ENCODE peak calls at places on chromosome 9, in six cellular contexts. I is CD8-positive, alpha-beta memory T cell; U is fibroblast of lung; S is sigmoid colon; G is uterus; T is keratinocyte. Y is an unnamed sample. For H3K4me1, the result is how much of the 10 kb centered on the place peaks cover.

GRCh38 chr9:113578877-113579269 is 115.3 kb downstream of the RGS3 start:
- DNase-seq in U (peak), I (peak), S (no peak), T (no peak), G (no peak), Y (peak)

GRCh38 chr9:117160254-117160653 is 254.6 kb downstream of the ASTN2 start:
- DNase-seq in U (no peak), I (no peak), S (no peak), G (no peak), T (no peak), Y (no peak)

GRCh38 chr9:99712214-99712613 is 109.5 kb upstream of the NR4A3 start:
- DNase-seq in G (no peak), S (no peak), U (no peak), T (no peak), I (no peak), Y (no peak)

GRCh38 chr9:134645607-134646365 is 4.2 kb downstream of the COL5A1 start:
- DNase-seq in U (no peak), G (no peak), I (no peak), S (no peak), T (no peak), Y (no peak)

GRCh38 chr9:87665516-87665915 is 60.4 kb upstream of the CTSL start:
- DNase-seq in I (no peak), S (no peak), U (no peak), G (no peak), T (no peak), Y (no peak)

GRCh38 chr9:123763910-123764588 is 165.9 kb downstream of the DENND1A start:
- DNase-seq in I (no peak), T (no peak), S (no peak), G (no peak), U (peak), Y (peak)

GRCh38 chr9:13904311-13904710 is 409.6 kb downstream of the NFIB start:
- DNase-seq in T (no peak), I (no peak), U (peak), S (no peak), G (no peak), Y (no peak)

GRCh38 chr9:91750343-91750742 is 199.7 kb downstream of the ROR2 start:
- DNase-seq in I (no peak), S (no peak), G (no peak), U (no peak), T (no peak), Y (no peak)

GRCh38 chr9:129682381-129682780 is 16.9 kb downstream of the PRRX2 start:
- DNase-seq in T (no peak), U (no peak), S (no peak), G (no peak), I (no peak), Y (no peak)

GRCh38 chr9:100579665-100580064 is 1.8 kb downstream of the CAVIN4 start:
- DNase-seq in G (no peak), I (no peak), T (no peak), U (peak), S (no peak), Y (no peak)

GRCh38 chr9:655875-656274 is 185.6 kb upstream of the DMRT1 start:
- DNase-seq in G (peak), I (no peak), S (peak), U (peak), T (no peak), Y (peak)
- H3K4me1 ChIP-seq in G (under half), I (under half), S (under half), U (under half), T (under half), Y (under half)

DNA sequence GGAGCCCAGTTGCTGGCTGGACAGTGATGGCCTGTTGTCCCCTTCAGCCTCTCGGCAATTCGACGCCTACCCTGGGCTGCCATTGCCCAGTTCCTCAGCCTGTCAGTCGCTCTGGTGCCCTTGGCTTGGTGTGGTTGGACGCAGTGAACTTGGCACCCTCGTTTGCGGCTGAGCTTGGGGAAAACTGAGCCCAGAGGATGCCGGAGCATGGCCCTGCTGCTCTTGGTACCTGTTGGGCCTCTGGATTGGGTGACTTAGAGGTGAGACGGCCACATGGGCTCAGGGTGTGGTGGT is 16.5 kb downstream of the WNK2 start:
- DNase-seq in I (no peak), S (no peak), G (no peak), T (no peak), U (no peak), Y (no peak)
- H3K4me1 ChIP-seq in I (under half), S (half or more), G (under half), T (under half), U (under half), Y (under half)

DNA sequence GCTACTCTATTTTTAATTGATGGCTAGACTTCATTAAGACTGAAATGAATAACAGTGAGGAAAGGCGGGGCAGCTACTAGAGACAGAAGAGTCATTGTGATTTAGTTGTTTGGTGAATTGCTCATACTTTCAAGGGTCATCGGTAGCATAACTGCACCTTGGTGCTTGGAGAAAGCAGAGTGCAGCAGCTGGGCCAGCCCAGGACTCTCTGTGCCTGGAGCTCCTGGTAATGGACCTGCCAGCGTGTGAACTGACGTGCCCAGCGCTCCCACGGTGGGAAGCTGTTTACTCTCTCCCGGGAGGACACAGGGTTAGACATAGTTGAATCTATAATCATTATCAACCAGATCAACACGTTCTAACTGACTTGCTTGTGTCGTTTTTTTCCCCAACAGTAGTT is 42.9 kb downstream of the LURAP1L start:
- DNase-seq in G (no peak), I (no peak), S (peak), T (peak), U (peak), Y (peak)
- H3K4me1 ChIP-seq in G (under half), I (under half), S (half or more), T (under half), U (under half), Y (under half)

DNA sequence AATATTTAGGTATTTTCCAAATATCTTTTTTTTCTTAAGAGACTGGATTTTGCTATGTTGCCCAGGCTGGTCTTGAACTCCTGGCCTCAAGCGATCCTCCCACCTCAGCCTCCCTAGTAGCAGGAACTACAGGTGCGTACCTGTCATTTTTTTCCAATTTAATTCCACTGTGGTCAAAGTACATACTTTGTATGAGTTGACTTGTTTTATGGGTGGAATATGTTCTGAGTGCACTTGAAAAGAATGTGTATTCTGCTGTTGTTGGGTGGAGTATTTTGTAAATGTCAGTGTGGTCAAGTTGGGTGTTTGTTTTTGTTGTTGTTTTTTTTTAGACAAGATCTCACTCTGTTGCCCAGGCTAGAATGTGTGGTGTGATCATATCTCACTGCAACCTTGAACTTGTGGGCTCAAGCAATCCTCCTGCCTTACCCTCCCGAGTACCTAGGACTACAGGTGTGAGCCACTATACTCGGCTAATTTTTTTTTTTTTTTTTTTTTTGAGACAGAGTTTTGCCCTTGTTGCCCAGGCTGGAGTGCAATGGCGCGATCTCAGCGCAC is 17.9 kb downstream of the SLC25A25 start:
- DNase-seq in S (no peak), G (no peak), T (no peak), I (no peak), U (no peak), Y (no peak)
- H3K4me1 ChIP-seq in S (under half), G (under half), T (under half), I (under half), U (under half), Y (under half)

GRCh38 chr9:136107953-136108647 is 10.6 kb downstream of the TMEM250 start:
- DNase-seq in S (no peak), U (no peak), G (peak), T (peak), I (no peak), Y (peak)

GRCh38 chr9:136104488-136104800 is 9.4 kb upstream of the NACC2 start:
- DNase-seq in T (no peak), I (no peak), U (no peak), G (no peak), S (no peak), Y (no peak)

GRCh38 chr9:136107155-136107952 is 11.3 kb downstream of the TMEM250 start:
- DNase-seq in G (no peak), S (no peak), U (no peak), I (peak), T (no peak), Y (no peak)

GRCh38 chr9:136103651-136104487 is 8.8 kb upstream of the NACC2 start:
- DNase-seq in U (no peak), T (no peak), I (no peak), G (no peak), S (no peak), Y (no peak)

GRCh38 chr9:136105398-136106135 is 10.5 kb upstream of the NACC2 start:
- DNase-seq in G (no peak), T (no peak), U (peak), S (peak), I (no peak), Y (no peak)
- H3K4me1 ChIP-seq in G (under half), T (under half), U (under half), S (under half), I (under half), Y (under half)

DNA sequence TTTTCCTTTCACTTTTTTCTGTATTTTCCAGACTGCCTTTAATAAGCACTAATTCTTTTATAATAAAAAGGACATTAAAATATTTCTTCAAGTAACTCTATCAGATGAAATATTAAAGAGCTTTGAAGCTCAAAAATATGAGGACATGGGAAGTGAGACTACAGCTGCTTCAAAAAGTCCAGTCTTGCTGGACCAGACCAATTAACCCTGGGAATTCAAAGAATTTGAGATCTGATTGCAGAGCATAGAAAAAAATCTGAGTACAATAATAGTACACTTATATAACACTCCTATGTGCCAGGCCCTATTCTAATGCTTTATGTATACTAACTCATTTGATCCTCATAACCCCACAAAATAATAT is 9.8 kb downstream of the TMEM245 start:
- DNase-seq in G (no peak), S (no peak), T (no peak), I (no peak), U (peak), Y (no peak)
- H3K4me1 ChIP-seq in G (under half), S (half or more), T (half or more), I (half or more), U (under half), Y (under half)

GRCh38 chr9:137316012-137316981 is 14.2 kb upstream of the NRARP start:
- DNase-seq in S (peak), G (peak), I (no peak), U (no peak), T (no peak), Y (peak)

GRCh38 chr9:137314561-137315560 is 12.8 kb upstream of the NRARP start:
- DNase-seq in I (no peak), S (peak), G (peak), U (no peak), T (no peak), Y (no peak)

GRCh38 chr9:137313956-137314560 is 12.0 kb upstream of the NRARP start:
- DNase-seq in T (no peak), G (no peak), S (peak), I (no peak), U (no peak), Y (no peak)

GRCh38 chr9:137317021-137317978 is 15.2 kb upstream of the NRARP start:
- DNase-seq in S (peak), U (no peak), I (no peak), T (no peak), G (no peak), Y (no peak)

DNA sequence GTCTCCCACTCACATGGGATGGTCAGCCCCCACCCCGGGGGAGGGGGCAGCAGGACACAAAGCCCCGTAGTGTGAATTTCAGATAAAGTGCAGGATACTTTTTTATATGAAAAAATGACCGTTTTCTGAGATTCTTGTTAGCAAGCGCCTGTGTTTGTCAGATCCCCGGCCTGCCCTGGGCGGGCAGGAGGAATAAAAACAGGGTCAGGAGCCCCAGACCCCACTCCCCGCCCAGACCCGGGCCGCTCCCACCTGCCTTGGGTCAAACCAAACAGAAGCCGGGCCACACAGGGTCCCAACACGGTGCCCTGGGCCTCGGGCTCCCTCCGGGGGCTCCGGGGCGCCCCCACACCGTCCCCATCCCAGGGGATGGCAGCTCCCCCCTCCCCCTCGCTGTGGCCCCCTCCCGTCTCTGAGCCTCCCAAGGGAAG is 13.5 kb upstream of the NRARP start:
- DNase-seq in I (no peak), U (no peak), S (no peak), T (no peak), G (no peak), Y (no peak)
- H3K4me1 ChIP-seq in I (under half), U (under half), S (under half), T (under half), G (under half), Y (under half)

DNA sequence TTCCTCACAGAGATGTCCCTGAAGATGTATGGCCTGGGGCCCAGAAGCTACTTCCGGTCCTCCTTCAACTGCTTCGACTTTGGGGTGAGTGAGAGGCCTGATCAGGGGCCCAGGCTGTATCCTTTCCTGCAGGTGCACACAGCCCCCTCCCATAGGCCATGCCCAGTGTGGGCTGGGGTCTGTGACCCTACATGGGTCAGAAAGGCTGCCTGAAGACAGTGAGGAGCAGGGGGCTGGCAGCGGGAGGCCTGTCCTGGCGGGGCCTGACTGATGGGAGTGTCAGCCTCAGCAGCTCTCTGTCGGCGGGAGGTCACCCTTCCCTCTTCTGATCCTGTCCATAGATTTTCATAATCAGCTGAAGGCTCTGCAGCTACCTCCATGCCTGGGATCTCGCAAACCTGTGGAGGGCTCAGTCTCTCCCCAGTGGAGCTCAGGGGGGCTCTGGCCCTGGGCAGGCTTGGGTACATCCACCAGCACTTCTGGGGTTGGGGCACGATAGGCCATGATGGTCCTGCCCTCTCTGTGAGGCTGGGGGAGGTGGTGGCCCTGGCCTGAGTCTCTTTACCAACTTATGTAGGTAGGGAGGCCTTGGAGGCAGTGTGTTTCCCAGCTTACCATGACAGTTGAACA is 98.5 kb downstream of the CACNA1B start:
- DNase-seq in U (no peak), G (no peak), S (peak), I (no peak), T (no peak), Y (no peak)
- H3K4me1 ChIP-seq in U (under half), G (under half), S (under half), I (under half), T (under half), Y (under half)

DNA sequence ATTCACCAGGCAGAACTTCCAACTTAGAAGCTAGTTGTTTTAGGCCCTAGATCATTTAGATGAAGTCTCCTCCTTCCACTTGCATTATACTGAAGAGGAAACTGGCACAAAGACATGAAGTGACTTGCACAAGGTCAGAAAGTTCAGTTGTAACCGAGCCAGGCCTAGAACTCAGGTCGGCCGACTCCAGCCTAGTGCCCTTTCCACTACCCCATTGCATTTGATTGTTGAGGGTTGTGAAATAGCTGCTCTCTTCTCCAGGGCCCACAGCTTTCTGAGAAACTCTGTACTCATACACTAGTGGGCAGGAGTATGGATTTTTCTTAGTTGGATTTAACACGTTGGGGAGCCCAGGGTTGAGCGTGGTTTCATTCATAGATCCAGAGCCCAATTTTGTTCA is 5.6 kb downstream of the ZNF462 start:
- DNase-seq in S (no peak), U (no peak), G (peak), T (no peak), I (no peak), Y (peak)
- H3K4me1 ChIP-seq in S (half or more), U (under half), G (under half), T (under half), I (under half), Y (under half)

GRCh38 chr9:89381308-89381609 is 63.0 kb downstream of the SECISBP2 start:
- DNase-seq in T (no peak), S (no peak), G (no peak), I (no peak), U (no peak), Y (no peak)

GRCh38 chr9:89380437-89381307 is 62.4 kb downstream of the SECISBP2 start:
- DNase-seq in G (no peak), U (peak), I (no peak), S (no peak), T (no peak), Y (no peak)

GRCh38 chr9:89379031-89379430 is 60.7 kb downstream of the SECISBP2 start:
- DNase-seq in I (no peak), G (no peak), T (no peak), U (no peak), S (no peak), Y (no peak)

GRCh38 chr9:89378541-89378940 is 60.2 kb downstream of the SECISBP2 start:
- DNase-seq in I (no peak), G (no peak), S (no peak), U (no peak), T (no peak), Y (no peak)

GRCh38 chr9:89379508-89380115 is 61.3 kb downstream of the SECISBP2 start:
- DNase-seq in U (no peak), S (no peak), G (no peak), I (peak), T (no peak), Y (no peak)
- H3K4me1 ChIP-seq in U (under half), S (under half), G (under half), I (under half), T (under half), Y (under half)